ENCODE peak calls at places on chromosomes 12 and 14, in six cellular contexts. Z is mesenchymal stem cell, D is neuronal stem cell, F is IMR-90, Q is H1, U is H9. J is an unnamed sample. For H3K4me1, the result is how much of the 10 kb centered on the place peaks cover.

GRCh38 chr14:51643137-51643536 is 8.6 kb upstream of the FRMD6 start:
- DNase-seq in Z (peak), D (no peak), F (peak), Q (no peak), U (no peak), J (no peak)

GRCh38 chr14:64069634-64070359 is 217.0 kb downstream of the SYNE2 start:
- DNase-seq in Z (peak), D (no peak), F (no peak), Q (no peak), U (no peak), J (no peak)

GRCh38 chr14:105864651-105865265 is 338.4 kb downstream of the TMEM121 start:
- DNase-seq in Z (no peak), D (no peak), F (no peak), Q (no peak), U (no peak), J (no peak)

GRCh38 chr12:48917857-48918537 is 7.3 kb downstream of the FKBP11 start:
- DNase-seq in Z (no peak), D (no peak), F (no peak), Q (no peak), U (no peak), J (no peak)

GRCh38 chr12:1792406-1792805 is 28.0 kb upstream of the LRTM2 start:
- DNase-seq in Z (no peak), D (no peak), F (no peak), Q (no peak), U (no peak), J (no peak)

GRCh38 chr14:61051046-61051445 is 70.0 kb downstream of the SLC38A6 start:
- DNase-seq in Z (no peak), D (no peak), F (peak), Q (no peak), U (no peak), J (no peak)

GRCh38 chr12:13428538-13429265 is 232.2 kb downstream of the EMP1 start:
- DNase-seq in Z (peak), D (no peak), F (no peak), Q (no peak), U (no peak), J (no peak)

GRCh38 chr12:116920939-116921338 is 10.2 kb downstream of the FBXW8 start:
- DNase-seq in Z (no peak), D (no peak), F (no peak), Q (no peak), U (no peak), J (no peak)

GRCh38 chr12:26119391-26119981 is 5.4 kb downstream of the BHLHE41 start:
- DNase-seq in Z (peak), D (no peak), F (peak), Q (no peak), U (no peak), J (peak)

GRCh38 chr12:57384512-57384911 is 46.3 kb downstream of the R3HDM2 start:
- DNase-seq in Z (no peak), D (no peak), F (no peak), Q (no peak), U (no peak), J (no peak)

GRCh38 chr12:108562348-108563134 is at the start of gene ISCU:
- DNase-seq in Z (peak), D (peak), F (peak), Q (peak), U (peak), J (peak)
- H2AK5ac ChIP-seq in Z (peak), D (no peak), F (peak), Q (peak), U (no peak), J (peak)

GRCh38 chr12:91108196-91108595 is 3.1 kb downstream of the LUM start:
- DNase-seq in Z (no peak), D (no peak), F (no peak), Q (no peak), U (no peak), J (peak)
- H3K4me1 ChIP-seq in Z (under half), D (under half), F (under half), Q (under half), U (under half), J (under half)

DNA sequence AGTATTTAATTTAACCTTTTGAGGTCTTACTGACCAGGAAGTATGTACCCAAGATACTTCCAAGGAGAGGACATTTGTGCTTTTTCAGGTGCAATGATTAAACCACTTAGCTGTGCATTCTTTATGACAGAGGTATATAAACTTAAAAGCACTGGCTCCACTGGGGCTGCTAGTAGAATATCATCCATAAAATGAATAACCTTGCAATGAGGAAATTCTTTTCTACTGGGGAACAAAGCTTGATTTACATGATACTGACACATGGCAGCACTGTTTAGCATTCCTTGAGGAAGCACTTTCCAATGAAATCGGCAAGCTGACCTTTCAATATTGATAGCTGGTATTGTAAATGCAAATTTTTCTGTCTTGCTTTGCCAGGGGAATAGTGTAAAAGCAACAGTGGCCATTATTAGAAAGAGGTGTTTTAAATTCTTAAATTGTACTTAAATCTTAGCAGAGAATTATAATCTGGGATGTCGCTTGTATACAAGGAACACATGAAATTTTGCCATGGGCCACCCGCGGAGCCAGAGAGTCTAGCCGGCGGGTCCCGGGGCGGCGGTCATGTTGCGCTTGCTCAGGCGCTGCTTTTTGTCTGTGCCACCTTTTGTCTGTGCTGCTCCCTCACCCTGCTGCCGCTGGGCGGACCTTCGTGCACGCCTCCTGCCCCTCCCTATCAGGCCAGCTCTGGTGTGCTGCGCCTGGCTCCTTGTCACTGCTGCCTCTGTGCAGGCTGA is 20.9 kb upstream of the BLTP3B start:
- DNase-seq in Z (peak), D (peak), F (peak), Q (peak), U (peak), J (peak)
- H2AFZ ChIP-seq in Z (peak), D (peak), F (peak), Q (no peak), U (no peak), J (no peak)

GRCh38 chr12:128079476-128079875 is 187.5 kb upstream of the TMEM132C start:
- DNase-seq in Z (no peak), D (no peak), F (no peak), Q (no peak), U (peak), J (no peak)
- H2AK5ac ChIP-seq in Z (no peak), D (no peak), F (no peak), Q (no peak), U (no peak), J (no peak)

GRCh38 chr12:6230321-6231110 is 30.3 kb downstream of the CD9 start:
- DNase-seq in Z (no peak), D (no peak), F (no peak), Q (no peak), U (no peak), J (no peak)
- H3K4me1 ChIP-seq in Z (under half), D (under half), F (under half), Q (under half), U (under half), J (under half)

DNA sequence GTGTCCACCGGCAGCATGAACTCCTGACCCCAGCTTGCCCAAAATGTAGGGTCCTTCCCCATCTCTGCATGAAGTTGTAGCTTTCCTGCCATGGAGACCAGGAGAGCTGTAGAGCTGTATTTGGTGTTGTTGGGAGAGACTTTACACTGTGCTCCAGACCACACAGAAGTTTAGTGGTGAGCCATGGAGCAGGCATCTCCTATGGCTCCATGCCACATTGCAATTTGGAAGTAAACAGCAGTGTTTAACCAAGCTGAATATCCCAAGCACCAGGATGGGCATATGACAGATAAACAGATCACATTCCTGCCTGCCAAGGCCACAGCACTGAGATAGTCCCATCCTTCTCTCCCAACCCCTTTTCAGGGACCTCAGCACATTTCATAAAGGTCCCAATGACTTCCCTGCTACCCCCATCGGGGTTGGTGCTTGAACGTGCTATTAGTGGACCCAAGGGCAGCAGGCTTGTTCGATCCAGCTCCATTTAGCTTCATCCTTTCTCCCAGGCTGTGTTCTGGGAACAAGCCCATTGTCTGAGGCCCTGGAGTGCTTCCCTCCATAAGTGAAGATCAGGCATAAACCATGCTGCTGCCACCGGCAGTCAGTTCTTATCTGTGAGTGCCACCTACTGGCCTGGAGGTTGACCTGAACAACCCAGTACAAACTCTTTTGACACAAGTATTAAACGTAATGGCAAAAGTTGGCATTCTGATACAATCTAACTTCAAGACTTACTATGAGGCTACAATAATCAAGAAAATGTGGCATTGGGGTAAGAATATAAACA is 172.3 kb upstream of the ATXN7L3B start:
- DNase-seq in Z (peak), D (no peak), F (peak), Q (peak), U (peak), J (peak)
- H2AFZ ChIP-seq in Z (no peak), D (peak), F (peak), Q (peak), U (no peak), J (no peak)

GRCh38 chr14:104689620-104690265 is 325 bp downstream of the INF2 start:
- DNase-seq in Z (peak), D (no peak), F (no peak), Q (no peak), U (no peak), J (peak)
- H2AK5ac ChIP-seq in Z (peak), D (peak), F (peak), Q (no peak), U (no peak), J (peak)